ENCODE peak calls at places on chromosomes 16 and 17, in seven cellular contexts. R, B, U, M, D, I and Y are unnamed samples.

GRCh38 chr16:77618011-77618410 is 104.3 kb upstream of the NUDT7 start:
- DNase-seq in B (no peak), U (no peak), M (no peak), I (no peak), D (peak), R (no peak), Y (peak)

GRCh38 chr17:49117581-49118230 is 14.9 kb upstream of the B4GALNT2 start:
- DNase-seq in D (no peak), I (no peak), R (peak), U (no peak), B (no peak), M (no peak), Y (peak)

GRCh38 chr17:21292867-21293845 is 8.6 kb downstream of the MAP2K3 start:
- DNase-seq in U (no peak), B (no peak), D (no peak), R (no peak), M (no peak), I (no peak), Y (no peak)

GRCh38 chr16:56513972-56514371 is 5.9 kb downstream of the BBS2 start:
- DNase-seq in I (peak), B (peak), D (peak), M (peak), U (peak), R (peak), Y (peak)

GRCh38 chr16:56842133-56842532 is 22.9 kb upstream of the SLC12A3 start:
- DNase-seq in U (no peak), B (no peak), M (no peak), I (no peak), D (no peak), R (no peak), Y (no peak)

GRCh38 chr17:80452173-80452915 is 24.1 kb downstream of the NPTX1 start:
- DNase-seq in B (no peak), U (no peak), M (no peak), I (no peak), D (no peak), R (no peak), Y (no peak)

GRCh38 chr16:19090916-19091315 is 22.8 kb upstream of the ITPRIPL2 start:
- DNase-seq in U (no peak), I (no peak), B (no peak), M (no peak), R (no peak), D (no peak), Y (no peak)

GRCh38 chr16:56268799-56269198 is 77.5 kb downstream of the GNAO1 start:
- DNase-seq in R (no peak), I (no peak), B (no peak), D (no peak), M (no peak), U (no peak), Y (no peak)